ENCODE peak calls at places on chromosome 16, in seven cellular contexts. A, P, E, M, G, Z and K are unnamed samples. For H3K9me3, the result is how much of the 10 kb centered on the place peaks cover.

GRCh38 chr16:48384982-48385271 is 286 bp downstream of the SIAH1 start:
- DNase-seq in A (no peak), P (no peak), E (no peak), M (no peak), G (no peak), Z (no peak), K (no peak)

GRCh38 chr16:87255866-87256265 is 61.3 kb downstream of the C16orf95 start:
- DNase-seq in A (peak), P (no peak), E (no peak), M (no peak), G (no peak), Z (no peak), K (no peak)

GRCh38 chr16:9965079-9965478 is 217.1 kb downstream of the GRIN2A start:
- DNase-seq in A (no peak), P (no peak), E (no peak), M (no peak), G (no peak), Z (no peak), K (no peak)

GRCh38 chr16:31064882-31065461 is 9.1 kb downstream of the ZNF668 start:
- DNase-seq in A (no peak), P (peak), E (peak), M (no peak), G (peak), Z (no peak), K (no peak)

GRCh38 chr16:77502448-77502847 is 67.6 kb upstream of the ADAMTS18 start:
- DNase-seq in A (no peak), P (no peak), E (no peak), M (no peak), G (no peak), Z (no peak), K (no peak)

GRCh38 chr16:69270395-69270794 is 40.8 kb upstream of the VPS4A start:
- DNase-seq in A (no peak), P (no peak), E (peak), M (no peak), G (no peak), Z (no peak), K (no peak)

GRCh38 chr16:48384305-48384981 is 770 bp downstream of the SIAH1 start:
- DNase-seq in A (peak), P (peak), E (peak), M (no peak), G (peak), Z (no peak), K (peak)

GRCh38 chr16:50099957-50100648 is 34.3 kb downstream of the HEATR3 start:
- DNase-seq in A (no peak), P (no peak), E (no peak), M (no peak), G (no peak), Z (no peak), K (no peak)

GRCh38 chr16:65281636-65282035 is 159.8 kb upstream of the CDH11 start:
- DNase-seq in A (no peak), P (no peak), E (no peak), M (no peak), G (no peak), Z (no peak), K (no peak)

GRCh38 chr16:23014592-23014991 is 134.7 kb downstream of the USP31 start:
- DNase-seq in A (no peak), P (no peak), E (peak), M (no peak), G (no peak), Z (no peak), K (no peak)

GRCh38 chr16:17512636-17513220 is 42.0 kb upstream of the XYLT1 start:
- DNase-seq in A (no peak), P (no peak), E (peak), M (no peak), G (no peak), Z (no peak), K (no peak)

GRCh38 chr16:88088161-88088581 is 136.9 kb downstream of the BANP start:
- DNase-seq in A (no peak), P (no peak), E (peak), M (no peak), G (no peak), Z (no peak), K (no peak)

GRCh38 chr16:57508084-57508425 is 21.8 kb upstream of the DOK4 start:
- DNase-seq in A (no peak), P (no peak), E (no peak), M (no peak), G (no peak), Z (no peak), K (no peak)

GRCh38 chr16:70675851-70676513 is 9.9 kb downstream of the MTSS2 start:
- DNase-seq in A (no peak), P (peak), E (no peak), M (no peak), G (peak), Z (no peak), K (no peak)

GRCh38 chr16:11006666-11007065 is 62.3 kb downstream of the CLEC16A start:
- DNase-seq in A (no peak), P (no peak), E (no peak), M (no peak), G (no peak), Z (no peak), K (no peak)

GRCh38 chr16:22621571-22622148 is 111.0 kb downstream of the NPIPB5 start:
- DNase-seq in A (no peak), P (no peak), E (no peak), M (no peak), G (no peak), Z (no peak), K (no peak)

GRCh38 chr16:88619859-88620655 is 18.3 kb upstream of the IL17C start:
- DNase-seq in A (no peak), P (no peak), E (peak), M (no peak), G (no peak), Z (no peak), K (peak)

GRCh38 chr16:30755955-30756780 is 5.7 kb downstream of the CFAP119 start:
- DNase-seq in A (no peak), P (no peak), E (no peak), M (no peak), G (no peak), Z (no peak), K (no peak)

GRCh38 chr16:56812884-56813283 is 52.1 kb upstream of the SLC12A3 start:
- DNase-seq in A (no peak), P (no peak), E (peak), M (no peak), G (no peak), Z (no peak), K (no peak)

GRCh38 chr16:22098538-22099255 is 6.4 kb downstream of the VWA3A start:
- DNase-seq in A (no peak), P (no peak), E (peak), M (no peak), G (no peak), Z (peak), K (no peak)

GRCh38 chr16:29007865-29008593 is 23.2 kb downstream of the LAT start:
- DNase-seq in A (no peak), P (no peak), E (peak), M (no peak), G (no peak), Z (no peak), K (no peak)

GRCh38 chr16:66131895-66132294 is 234.6 kb upstream of the CDH5 start:
- DNase-seq in A (no peak), P (no peak), E (peak), M (no peak), G (no peak), Z (no peak), K (no peak)

GRCh38 chr16:56866955-56867830 is 2.2 kb downstream of the SLC12A3 start:
- DNase-seq in A (peak), P (peak), E (peak), M (no peak), G (no peak), Z (peak), K (no peak)

GRCh38 chr16:86664518-86665318 is 86.4 kb downstream of the FOXL1 start:
- DNase-seq in A (peak), P (no peak), E (peak), M (no peak), G (no peak), Z (peak), K (no peak)

GRCh38 chr16:4021070-4021779 is 95.0 kb downstream of the ADCY9 start:
- DNase-seq in A (peak), P (peak), E (no peak), M (no peak), G (no peak), Z (no peak), K (no peak)

GRCh38 chr16:58230259-58230658 is 32.4 kb upstream of the CSNK2A2 start:
- DNase-seq in A (no peak), P (no peak), E (no peak), M (no peak), G (no peak), Z (no peak), K (no peak)

GRCh38 chr16:28186752-28187151 is 25.0 kb downstream of the XPO6 start:
- DNase-seq in A (no peak), P (no peak), E (peak), M (no peak), G (no peak), Z (no peak), K (no peak)

GRCh38 chr16:23171234-23171948 is 11.2 kb upstream of the SCNN1G start:
- DNase-seq in A (no peak), P (no peak), E (peak), M (no peak), G (no peak), Z (no peak), K (no peak)

GRCh38 chr16:48910214-48910613 is 300.2 kb upstream of the N4BP1 start:
- DNase-seq in A (no peak), P (no peak), E (no peak), M (no peak), G (no peak), Z (no peak), K (no peak)

GRCh38 chr16:31267332-31268032 is 7.7 kb downstream of the ITGAM start:
- DNase-seq in A (no peak), P (no peak), E (no peak), M (no peak), G (no peak), Z (no peak), K (no peak)

GRCh38 chr16:29848420-29849297 is 14.4 kb downstream of the CDIPT start:
- DNase-seq in A (peak), P (peak), E (peak), M (no peak), G (peak), Z (peak), K (peak)

GRCh38 chr16:48613061-48613957 is 3.3 kb upstream of the N4BP1 start:
- DNase-seq in A (peak), P (no peak), E (peak), M (no peak), G (no peak), Z (no peak), K (peak)

GRCh38 chr16:10600792-10601443 is 20.5 kb upstream of the EMP2 start:
- DNase-seq in A (no peak), P (no peak), E (peak), M (no peak), G (no peak), Z (no peak), K (no peak)

GRCh38 chr16:50021509-50021908 is 3.5 kb upstream of the CNEP1R1 start:
- DNase-seq in A (no peak), P (no peak), E (no peak), M (no peak), G (no peak), Z (no peak), K (no peak)

GRCh38 chr16:50666658-50667496 is 14.2 kb downstream of the SNX20 start:
- DNase-seq in A (no peak), P (no peak), E (no peak), M (no peak), G (no peak), Z (no peak), K (no peak)

DNA sequence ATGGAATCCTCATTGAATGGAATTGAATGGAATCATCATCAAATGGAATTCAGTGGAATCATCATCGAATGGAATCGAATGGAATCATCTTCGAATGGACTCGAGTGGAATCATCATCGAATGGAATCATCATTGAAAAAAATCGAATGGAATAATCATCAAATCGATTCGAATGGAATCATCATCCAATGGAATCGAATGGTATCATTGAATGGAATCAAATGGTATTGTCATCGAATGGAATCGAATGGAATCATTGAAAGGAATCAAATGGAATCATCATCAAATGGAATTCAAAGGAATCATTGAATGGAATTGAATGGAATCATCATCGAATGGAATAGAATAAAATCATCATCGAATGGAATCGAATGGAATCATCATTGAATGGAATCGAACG is 619.3 kb downstream of the TP53TG3F start:
- DNase-seq in A (no peak), P (no peak), E (peak), M (no peak), G (no peak), Z (no peak), K (no peak)
- H3K9me3 ChIP-seq in A (half or more), P (under half), E (under half), M (under half), G (half or more), Z (half or more), K (under half)

GRCh38 chr16:12732600-12732999 is 71.1 kb downstream of the CPPED1 start:
- DNase-seq in A (no peak), P (no peak), E (no peak), M (no peak), G (no peak), Z (no peak), K (no peak)
- H3K9me3 ChIP-seq in A (under half), P (under half), E (under half), M (under half), G (under half), Z (under half), K (under half)

GRCh38 chr16:35480988-35481387 is 2021.6 kb downstream of the TP53TG3F start:
- DNase-seq in A (no peak), P (no peak), E (no peak), M (no peak), G (no peak), Z (no peak), K (no peak)
- H3K9me3 ChIP-seq in A (under half), P (under half), E (under half), M (under half), G (under half), Z (under half), K (under half)

DNA sequence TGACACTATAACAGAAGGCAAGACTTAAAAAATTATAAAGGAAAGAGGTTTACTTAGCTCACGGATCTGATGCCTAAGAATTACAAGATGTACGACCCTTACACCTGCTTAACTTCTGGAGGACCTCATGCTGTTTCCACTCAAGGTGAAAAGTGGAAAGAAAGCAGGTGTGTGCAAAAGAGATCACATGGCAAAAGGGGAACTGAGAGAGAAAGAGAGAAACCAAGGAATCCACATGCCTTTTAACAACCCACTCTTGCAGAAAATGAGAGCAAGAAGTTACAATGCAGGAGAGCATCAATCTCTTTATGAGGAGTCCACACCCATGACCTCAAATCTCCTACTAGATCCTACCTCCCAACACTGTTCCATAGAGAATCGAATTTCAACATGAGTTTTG is 2382.2 kb downstream of the TP53TG3F start:
- DNase-seq in A (no peak), P (no peak), E (no peak), M (no peak), G (no peak), Z (no peak), K (no peak)
- H3K9me3 ChIP-seq in A (under half), P (under half), E (under half), M (under half), G (under half), Z (under half), K (under half)

DNA sequence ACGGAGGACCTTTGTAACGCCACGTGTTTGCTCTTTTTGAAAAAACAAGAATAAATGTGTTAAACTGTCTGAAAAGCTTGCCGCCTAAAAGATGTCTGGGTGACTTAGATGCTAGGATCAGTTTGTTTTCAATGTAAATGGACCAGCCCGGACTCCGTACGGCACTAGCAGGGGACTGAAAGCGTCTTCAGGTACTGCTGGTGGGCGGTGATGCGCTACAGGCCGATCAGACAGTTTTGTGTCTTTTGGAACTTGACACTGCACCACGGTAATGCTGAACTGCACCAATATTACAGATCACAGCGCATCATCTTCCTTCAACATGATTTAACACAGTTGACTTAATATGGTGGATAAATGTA is 721 bp upstream of the MBTPS1 start:
- DNase-seq in A (no peak), P (no peak), E (peak), M (no peak), G (no peak), Z (no peak), K (no peak)
- H3K9me3 ChIP-seq in A (under half), P (under half), E (under half), M (under half), G (under half), Z (under half), K (under half)